ENCODE peak calls at places on chromosomes 16 and 17, in seven cellular contexts. P is activated CD4-positive, CD25-positive, alpha-beta regulatory T cell; A is Kasumi-1; W is progenitor cell of endocrine pancreas; M is foreskin fibroblast; F is T-helper 2 cell; Q is H54. L is an unnamed sample.

GRCh38 chr17:36000730-36001108 is 634 bp downstream of the CCL15 start:
- DNase-seq in P (no peak), A (no peak), W (no peak), M (no peak), F (no peak), Q (no peak), L (no peak)

GRCh38 chr16:87099001-87099740 is 218.0 kb downstream of the C16orf95 start:
- DNase-seq in P (no peak), A (no peak), W (no peak), M (no peak), F (no peak), Q (no peak), L (no peak)

GRCh38 chr16:80580109-80580832 is 39.5 kb downstream of the DYNLRB2 start:
- DNase-seq in P (peak), A (no peak), W (no peak), M (peak), F (peak), Q (no peak), L (peak)

GRCh38 chr17:75638893-75639292 is 5.7 kb downstream of the SMIM5 start:
- DNase-seq in P (no peak), A (no peak), W (no peak), M (no peak), F (no peak), Q (no peak), L (no peak)

GRCh38 chr16:3235856-3236669 is 1.1 kb upstream of the ZNF200 start:
- DNase-seq in P (no peak), A (no peak), W (no peak), M (no peak), F (peak), Q (no peak), L (no peak)

GRCh38 chr16:8972843-8973586 is 9.3 kb upstream of the USP7 start:
- DNase-seq in P (no peak), A (no peak), W (no peak), M (no peak), F (no peak), Q (no peak), L (peak)

GRCh38 chr17:7313890-7314718 is 1.1 kb downstream of the GPS2 start:
- DNase-seq in P (no peak), A (no peak), W (no peak), M (peak), F (no peak), Q (no peak), L (no peak)

GRCh38 chr17:7462474-7463367 is 16.7 kb downstream of the ZBTB4 start:
- DNase-seq in P (no peak), A (no peak), W (no peak), M (no peak), F (no peak), Q (no peak), L (no peak)

GRCh38 chr17:12769981-12770380 is 19.3 kb upstream of the ARHGAP44 start:
- DNase-seq in P (no peak), A (no peak), W (no peak), M (no peak), F (no peak), Q (no peak), L (no peak)

GRCh38 chr17:1648582-1649115 is 1.0 kb downstream of the RILP start:
- DNase-seq in P (peak), A (peak), W (peak), M (peak), F (peak), Q (peak), L (no peak)

GRCh38 chr16:57318240-57318970 is 33.9 kb upstream of the PLLP start:
- DNase-seq in P (no peak), A (no peak), W (no peak), M (peak), F (no peak), Q (no peak), L (no peak)

GRCh38 chr16:14087590-14088154 is 16.6 kb downstream of the MRTFB start:
- DNase-seq in P (no peak), A (no peak), W (no peak), M (no peak), F (no peak), Q (no peak), L (no peak)

GRCh38 chr16:47848481-47849109 is 307.2 kb downstream of the ABCC12 start:
- DNase-seq in P (no peak), A (no peak), W (no peak), M (peak), F (no peak), Q (no peak), L (no peak)

GRCh38 chr17:20896153-20896649 is 146.6 kb downstream of the USP22 start:
- DNase-seq in P (no peak), A (no peak), W (no peak), M (no peak), F (peak), Q (no peak), L (no peak)

GRCh38 chr16:55012362-55012761 is 81.7 kb downstream of the IRX5 start:
- DNase-seq in P (no peak), A (no peak), W (no peak), M (no peak), F (no peak), Q (no peak), L (no peak)

GRCh38 chr16:56041556-56042140 is 149.6 kb upstream of the GNAO1 start:
- DNase-seq in P (no peak), A (no peak), W (peak), M (no peak), F (peak), Q (peak), L (no peak)

GRCh38 chr16:53773881-53774280 is 69.9 kb downstream of the FTO start:
- DNase-seq in P (no peak), A (peak), W (no peak), M (no peak), F (no peak), Q (no peak), L (no peak)

GRCh38 chr16:84986102-84986501 is 25.2 kb downstream of the ZDHHC7 start:
- DNase-seq in P (no peak), A (no peak), W (no peak), M (no peak), F (peak), Q (no peak), L (no peak)

GRCh38 chr17:14748036-14748715 is 447.3 kb downstream of the HS3ST3B1 start:
- DNase-seq in P (no peak), A (no peak), W (no peak), M (no peak), F (peak), Q (no peak), L (no peak)

GRCh38 chr16:71338193-71338592 is 20.3 kb upstream of the CALB2 start:
- DNase-seq in P (no peak), A (no peak), W (no peak), M (no peak), F (no peak), Q (peak), L (no peak)

GRCh38 chr17:67477687-67478086 is 100.6 kb downstream of the PITPNC1 start:
- DNase-seq in P (no peak), A (no peak), W (no peak), M (peak), F (peak), Q (peak), L (no peak)

GRCh38 chr16:49755716-49756115 is 100.2 kb downstream of the ZNF423 start:
- DNase-seq in P (no peak), A (no peak), W (no peak), M (no peak), F (no peak), Q (no peak), L (no peak)

GRCh38 chr16:88440111-88440510 is 13.0 kb upstream of the ZFPM1 start:
- DNase-seq in P (no peak), A (no peak), W (no peak), M (no peak), F (no peak), Q (no peak), L (no peak)

GRCh38 chr17:63431939-63432804 is 13.9 kb downstream of the CYB561 start:
- DNase-seq in P (no peak), A (no peak), W (no peak), M (peak), F (no peak), Q (no peak), L (no peak)

GRCh38 chr16:79768594-79768993 is 168.1 kb upstream of the MAF start:
- DNase-seq in P (no peak), A (no peak), W (no peak), M (no peak), F (peak), Q (no peak), L (no peak)

L was measured in GM04503.